ENCODE peak calls at places on chromosomes 1 and 21, in five cellular contexts. I, T, H, X and J are unnamed samples.

GRCh38 chr21:33268736-33269441 is 2.7 kb downstream of the IL10RB start:
- DNase-seq in H (no peak), X (no peak), I (no peak), T (no peak), J (no peak)

GRCh38 chr1:230090194-230090711 is 23.2 kb downstream of the GALNT2 start:
- DNase-seq in H (peak), T (no peak), I (peak), X (peak), J (peak)

GRCh38 chr1:9100471-9101043 is 28.3 kb downstream of the GPR157 start:
- DNase-seq in H (no peak), X (peak), I (no peak), T (no peak), J (no peak)

GRCh38 chr1:23484253-23485001 is 448 bp upstream of the ASAP3 start:
- DNase-seq in T (peak), X (peak), H (peak), I (peak), J (peak)

GRCh38 chr1:231954751-231955150 is 328.2 kb downstream of the DISC1 start:
- DNase-seq in I (no peak), T (no peak), X (no peak), H (no peak), J (no peak)

GRCh38 chr1:114033219-114033706 is 54.0 kb downstream of the OLFML3 start:
- DNase-seq in H (peak), T (no peak), I (no peak), X (no peak), J (no peak)

GRCh38 chr21:25929859-25930520 is 195.2 kb downstream of the GABPA start:
- DNase-seq in T (no peak), H (peak), X (peak), I (peak), J (no peak)

GRCh38 chr1:154857441-154858215 is 12.5 kb downstream of the KCNN3 start:
- DNase-seq in H (no peak), T (no peak), X (no peak), I (no peak), J (no peak)

GRCh38 chr1:151062738-151063371 is 2.7 kb downstream of the MLLT11 start:
- DNase-seq in H (peak), I (peak), T (no peak), X (peak), J (peak)

GRCh38 chr1:113388017-113388620 is 2.2 kb upstream of the MAGI3 start:
- DNase-seq in I (no peak), T (no peak), X (no peak), H (no peak), J (no peak)

GRCh38 chr1:41656088-41656487 is 171.6 kb upstream of the EDN2 start:
- DNase-seq in H (no peak), X (no peak), I (no peak), T (no peak), J (no peak)

GRCh38 chr1:13781907-13782633 is 82.1 kb downstream of the PRDM2 start:
- DNase-seq in I (peak), H (peak), T (no peak), X (no peak), J (no peak)

GRCh38 chr21:18155508-18156193 is 89.0 kb upstream of the CHODL start:
- DNase-seq in I (no peak), T (peak), H (peak), X (peak), J (peak)

GRCh38 chr1:10936998-10937901 is 75.2 kb upstream of the TARDBP start:
- DNase-seq in I (no peak), T (no peak), X (no peak), H (no peak), J (no peak)

GRCh38 chr1:199612976-199613774 is 414.3 kb upstream of the NR5A2 start:
- DNase-seq in H (peak), X (peak), I (peak), T (peak), J (peak)

GRCh38 chr1:91744973-91745648 is 140.8 kb downstream of the TGFBR3 start:
- DNase-seq in T (no peak), X (no peak), I (no peak), H (peak), J (no peak)

GRCh38 chr21:45264146-45264918 is 23.4 kb downstream of the POFUT2 start:
- DNase-seq in X (no peak), T (no peak), H (no peak), I (no peak), J (no peak)

GRCh38 chr21:42299324-42300044 is 15.7 kb downstream of the TFF3 start:
- DNase-seq in X (no peak), I (no peak), T (no peak), H (peak), J (peak)

GRCh38 chr1:245825128-245825901 is 670.5 kb downstream of the KIF26B start:
- DNase-seq in T (no peak), I (no peak), H (peak), X (no peak), J (peak)

GRCh38 chr1:32770741-32771548 is 46.2 kb downstream of the YARS1 start:
- DNase-seq in H (no peak), X (no peak), I (no peak), T (no peak), J (no peak)

GRCh38 chr1:26017606-26018005 is 4.0 kb upstream of the EXTL1 start:
- DNase-seq in H (no peak), I (peak), X (no peak), T (no peak), J (no peak)

GRCh38 chr1:54391450-54392071 is 14.6 kb downstream of the SSBP3 start:
- DNase-seq in X (no peak), I (no peak), T (peak), H (no peak), J (no peak)

GRCh38 chr1:150995896-150996295 is 10.8 kb downstream of the MINDY1 start:
- DNase-seq in T (no peak), H (peak), I (peak), X (no peak), J (no peak)

GRCh38 chr1:108785880-108786279 is 39.4 kb downstream of the STXBP3 start:
- DNase-seq in T (no peak), I (no peak), H (no peak), X (no peak), J (no peak)

GRCh38 chr1:40058097-40058452 is 17.5 kb downstream of the CAP1 start:
- DNase-seq in X (no peak), T (no peak), H (no peak), I (no peak), J (no peak)

GRCh38 chr1:47189844-47190562 is at the start of gene PDZK1IP1:
- DNase-seq in X (peak), I (peak), T (no peak), H (peak), J (no peak)

GRCh38 chr1:40789675-40790430 is 6.3 kb downstream of the KCNQ4 start:
- DNase-seq in T (no peak), H (no peak), I (no peak), X (no peak), J (no peak)

GRCh38 chr1:47578026-47578861 is 140.4 kb downstream of the FOXD2 start:
- DNase-seq in H (no peak), X (peak), I (no peak), T (peak), J (no peak)

GRCh38 chr1:218743861-218744505 is 398.8 kb downstream of the TGFB2 start:
- DNase-seq in H (no peak), X (peak), I (no peak), T (no peak), J (peak)

GRCh38 chr1:227778401-227778947 is 37.0 kb upstream of the PRSS38 start:
- DNase-seq in T (no peak), H (peak), X (peak), I (peak), J (no peak)

GRCh38 chr1:10911274-10912166 is 100.9 kb upstream of the TARDBP start:
- DNase-seq in I (no peak), T (no peak), X (no peak), H (no peak), J (no peak)

GRCh38 chr1:71658295-71658694 is 577.5 kb upstream of the ZRANB2 start:
- DNase-seq in I (no peak), T (no peak), H (peak), X (no peak), J (no peak)

GRCh38 chr1:36879613-36880012 is 154.7 kb downstream of the GRIK3 start:
- DNase-seq in H (no peak), I (no peak), X (no peak), T (no peak), J (no peak)

GRCh38 chr1:4725416-4725815 is 71.0 kb downstream of the AJAP1 start:
- DNase-seq in I (no peak), T (no peak), X (no peak), H (no peak), J (no peak)